ENCODE peak calls at places on chromosomes 5 and 9, in five cellular contexts. M, F, T, E and L are unnamed samples.

GRCh38 chr5:179344301-179345178 is 721 bp downstream of the ADAMTS2 start:
- DNase-seq in M (no peak), F (no peak), T (no peak), E (no peak), L (no peak)

GRCh38 chr9:81125446-81126092 is 563.8 kb downstream of the TLE1 start:
- DNase-seq in M (no peak), F (no peak), T (no peak), E (peak; percentile 95), L (peak; percentile 23)

GRCh38 chr5:64625678-64626077 is 64.6 kb upstream of the SHISAL2B start:
- DNase-seq in M (no peak), F (no peak), T (no peak), E (no peak), L (peak; percentile 6)

GRCh38 chr5:159198063-159199036 is 11.0 kb downstream of the RNF145 start:
- DNase-seq in M (no peak), F (no peak), T (peak; percentile 67), E (no peak), L (no peak)

GRCh38 chr9:116434314-116434713 is 252.8 kb upstream of the TRIM32 start:
- DNase-seq in M (no peak), F (no peak), T (no peak), E (no peak), L (no peak)

GRCh38 chr5:10333154-10334006 is 20.1 kb upstream of the MARCHF6 start:
- DNase-seq in M (peak; percentile 60), F (peak; percentile 35), T (no peak), E (no peak), L (no peak)

GRCh38 chr9:134633362-134634142 is 8.1 kb upstream of the COL5A1 start:
- DNase-seq in M (no peak), F (no peak), T (no peak), E (no peak), L (no peak)

GRCh38 chr5:82595083-82595482 is 316.9 kb upstream of the RPS23 start:
- DNase-seq in M (no peak), F (no peak), T (no peak), E (no peak), L (no peak)

GRCh38 chr5:158590936-158591863 is 508.5 kb downstream of the EBF1 start:
- DNase-seq in M (no peak), F (no peak), T (no peak), E (peak; percentile 12), L (peak; percentile 25)

GRCh38 chr5:77232959-77233358 is 22.5 kb downstream of the PDE8B start:
- DNase-seq in M (no peak), F (no peak), T (no peak), E (no peak), L (no peak)

GRCh38 chr5:171706736-171707440 is 78.7 kb upstream of the SMIM23 start:
- DNase-seq in M (no peak), F (no peak), T (no peak), E (no peak), L (no peak)

GRCh38 chr5:126168785-126169184 is 254.4 kb upstream of the GRAMD2B start:
- DNase-seq in M (no peak), F (no peak), T (no peak), E (no peak), L (no peak)

GRCh38 chr5:1386274-1386717 is 41.4 kb upstream of the CLPTM1L start:
- DNase-seq in M (peak; percentile 85), F (peak; percentile 71), T (peak; percentile 71), E (peak; percentile 17), L (peak; percentile 43)

GRCh38 chr5:173963107-173963506 is 25.9 kb upstream of the C5orf47 start:
- DNase-seq in M (no peak), F (no peak), T (no peak), E (peak; percentile 41), L (no peak)

GRCh38 chr5:27125856-27126255 is 87.5 kb upstream of the CDH9 start:
- DNase-seq in M (no peak), F (no peak), T (no peak), E (no peak), L (no peak)

GRCh38 chr5:128403350-128403749 is 134.7 kb downstream of the FBN2 start:
- DNase-seq in M (no peak), F (no peak), T (no peak), E (peak; percentile 13), L (peak; percentile 18)

GRCh38 chr9:124220551-124221451 is 36.9 kb upstream of the NEK6 start:
- DNase-seq in M (peak; percentile 82), F (no peak), T (no peak), E (peak; percentile 18), L (peak; percentile 21)

GRCh38 chr9:73137286-73137899 is 14.3 kb upstream of the ANXA1 start:
- DNase-seq in M (no peak), F (no peak), T (no peak), E (peak; percentile 80), L (peak; percentile 17)

GRCh38 chr9:98075332-98075805 is 18.8 kb downstream of the NANS start:
- DNase-seq in M (peak; percentile 44), F (no peak), T (no peak), E (peak; percentile 83), L (peak; percentile 63)

GRCh38 chr5:108917596-108917995 is 169.9 kb downstream of the FER start:
- DNase-seq in M (no peak), F (no peak), T (no peak), E (peak; percentile 43), L (no peak)

GRCh38 chr9:6944093-6944551 is 186.3 kb downstream of the KDM4C start:
- DNase-seq in M (no peak), F (no peak), T (no peak), E (peak; percentile 66), L (peak; percentile 95)

GRCh38 chr5:76716456-76717157 is 681 bp downstream of the F2R start:
- DNase-seq in M (no peak), F (no peak), T (no peak), E (no peak), L (peak; percentile 67)

GRCh38 chr5:76524872-76525271 is 98.3 kb downstream of the F2RL2 start:
- DNase-seq in M (no peak), F (no peak), T (no peak), E (no peak), L (peak; percentile 98)

GRCh38 chr9:69317081-69317480 is 7.9 kb upstream of the ENTREP1 start:
- DNase-seq in M (no peak), F (no peak), T (no peak), E (peak; percentile 88), L (no peak)

GRCh38 chr9:129145841-129146292 is 32.2 kb downstream of the IER5L start:
- DNase-seq in M (no peak), F (no peak), T (no peak), E (no peak), L (no peak)

GRCh38 chr9:304519-305185 is 90.0 kb downstream of the DOCK8 start:
- DNase-seq in M (no peak), F (peak; percentile 38), T (no peak), E (peak; percentile 80), L (no peak)

GRCh38 chr5:174229640-174230350 is 184.3 kb downstream of the NSG2 start:
- DNase-seq in M (no peak), F (no peak), T (no peak), E (peak; percentile 11), L (peak; percentile 4)

GRCh38 chr5:141779642-141780041 is 97.6 kb upstream of the ARAP3 start:
- DNase-seq in M (no peak), F (no peak), T (no peak), E (no peak), L (no peak)

GRCh38 chr9:18785604-18786003 is 247.4 kb downstream of the SAXO1 start:
- DNase-seq in M (no peak), F (no peak), T (no peak), E (no peak), L (no peak)
- H3K27ac ChIP-seq in M (peak overlapping the region; percentile 56), F (no peak overlapping the region), T (no peak overlapping the region), E (no peak overlapping the region), L (no peak overlapping the region)

DNA sequence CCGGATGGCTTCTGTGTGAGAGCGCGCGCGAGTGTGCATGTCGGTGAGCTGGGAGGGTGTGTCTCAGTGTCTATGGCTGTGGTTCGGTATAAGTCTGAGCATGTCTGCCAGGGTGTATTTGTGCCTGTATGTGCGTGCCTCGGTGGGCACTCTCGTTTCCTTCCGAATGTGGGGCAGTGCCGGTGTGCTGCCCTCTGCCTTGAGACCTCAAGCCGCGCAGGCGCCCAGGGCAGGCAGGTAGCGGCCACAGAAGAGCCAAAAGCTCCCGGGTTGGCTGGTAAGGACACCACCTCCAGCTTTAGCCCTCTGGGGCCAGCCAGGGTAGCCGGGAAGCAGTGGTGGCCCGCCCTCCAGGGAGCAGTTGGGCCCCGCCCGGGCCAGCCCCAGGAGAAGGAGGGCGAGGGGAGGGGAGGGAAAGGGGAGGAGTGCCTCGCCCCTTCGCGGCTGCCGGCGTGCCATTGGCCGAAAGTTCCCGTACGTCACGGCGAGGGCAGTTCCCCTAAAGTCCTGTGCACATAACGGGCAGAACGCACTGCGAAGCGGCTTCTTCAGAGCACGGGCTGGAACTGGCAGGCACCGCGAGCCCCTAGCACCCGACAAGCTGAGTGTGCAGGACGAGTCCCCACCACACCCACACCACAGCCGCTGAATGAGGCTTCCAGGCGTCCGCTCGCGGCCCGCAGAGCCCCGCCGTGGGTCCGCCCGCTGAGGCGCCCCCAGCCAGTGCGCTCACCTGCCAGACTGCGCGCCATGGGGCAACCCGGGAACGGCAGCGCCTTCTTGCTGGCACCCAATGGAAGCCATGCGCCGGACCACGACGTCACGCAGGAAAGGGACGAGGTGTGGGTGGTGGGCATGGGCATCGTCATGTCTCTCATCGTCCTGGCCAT is at the start of gene ADRB2:
- DNase-seq in M (peak; percentile 95), F (peak; percentile 97), T (peak; percentile 93), E (peak; percentile 98), L (peak; percentile 87)
- TF ChIP-seq CTCF in M (no peak), F (no peak), T (peak; percentile 28), E (peak; percentile 32), L (no peak)

DNA sequence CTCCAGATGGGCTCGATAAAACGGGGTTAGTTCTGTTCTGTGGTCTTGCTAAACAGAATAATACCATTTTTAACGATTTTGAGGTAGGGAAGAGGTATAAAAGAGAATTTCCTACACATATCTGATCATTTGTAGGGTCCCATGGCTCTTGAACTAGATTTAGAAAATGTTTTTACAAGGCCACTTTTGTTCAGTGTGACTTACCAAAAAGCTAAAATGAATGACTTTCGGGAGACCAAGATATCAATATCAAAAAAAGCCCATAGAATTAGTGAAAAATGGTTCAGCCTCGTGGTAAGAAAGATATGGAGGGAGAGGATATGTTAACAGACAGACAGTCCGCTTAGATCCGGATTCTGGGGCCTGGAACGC is 3.2 kb downstream of the NR2F1-AS1 start:
- DNase-seq in M (no peak), F (no peak), T (no peak), E (no peak), L (no peak)
- H3K27ac ChIP-seq in M (peak overlapping the region; percentile 95), F (peak overlapping the region; percentile 89), T (no peak overlapping the region), E (no peak overlapping the region), L (no peak overlapping the region)

DNA sequence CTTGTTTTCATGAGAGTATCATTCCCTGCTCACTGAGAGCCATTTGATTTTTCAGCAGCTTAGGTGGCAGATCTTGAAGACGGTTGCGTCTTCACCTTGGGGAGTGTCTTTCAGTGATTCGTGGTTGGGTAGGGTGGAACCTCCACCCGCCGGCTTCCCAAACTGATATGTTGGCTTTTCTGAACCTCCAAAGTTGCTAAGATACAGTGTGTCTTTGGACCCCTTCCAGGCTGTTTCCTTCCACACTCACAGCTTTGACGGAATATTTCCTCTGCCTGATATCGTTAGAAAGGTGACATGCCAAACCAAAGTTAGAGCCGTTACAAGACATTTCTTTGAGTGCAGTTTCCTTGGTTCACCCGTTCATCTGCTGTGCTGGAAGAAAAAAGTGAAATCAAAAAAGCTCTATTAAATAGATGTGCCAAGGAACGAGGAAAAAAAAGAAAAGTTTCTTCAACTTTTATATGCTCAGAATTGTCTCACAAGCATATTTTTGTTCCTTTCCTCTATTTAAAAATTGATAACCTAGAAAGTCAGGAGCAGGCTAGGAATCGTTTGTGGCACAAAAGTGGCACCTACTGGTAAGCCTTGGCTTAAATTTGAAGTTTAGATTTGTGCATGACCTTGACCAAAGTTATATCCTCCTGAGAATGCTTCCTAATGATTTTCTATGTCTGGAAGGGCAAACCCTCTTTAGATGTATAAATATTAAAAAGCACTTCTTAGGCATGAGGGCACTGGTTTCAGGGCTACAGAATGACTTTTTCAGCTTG is 270.7 kb upstream of the WWC1 start:
- DNase-seq in M (no peak), F (no peak), T (no peak), E (no peak), L (peak; percentile 41)
- TF ChIP-seq CTCF in M (no peak), F (no peak), T (no peak), E (peak; percentile 70), L (peak; percentile 47)